ENCODE peak calls at places on chromosomes 13 and 19, in six cellular contexts. One of them, this sample, is unnamed.

GRCh38 chr19:58572026-58572817 is 913 bp downstream of the MZF1 start:
- DNase-seq in adrenal gland: peak; percentile 32
- DNase-seq in prostate gland: no peak
- DNase-seq in A549: no peak
- DNase-seq in tibial nerve: peak; percentile 20
- DNase-seq in heart left ventricle: no peak
- DNase-seq in this sample: no peak

GRCh38 chr19:31461814-31462539 is 112.7 kb upstream of the TSHZ3 start:
- DNase-seq in heart left ventricle: no peak
- DNase-seq in A549: no peak
- DNase-seq in prostate gland: no peak
- DNase-seq in adrenal gland: no peak
- DNase-seq in tibial nerve: no peak
- DNase-seq in this sample: no peak

GRCh38 chr13:109271061-109271460 is 515.3 kb downstream of the IRS2 start:
- DNase-seq in tibial nerve: no peak
- DNase-seq in A549: no peak
- DNase-seq in adrenal gland: no peak
- DNase-seq in heart left ventricle: no peak
- DNase-seq in prostate gland: no peak
- DNase-seq in this sample: no peak

GRCh38 chr13:35781044-35781443 is 304.6 kb upstream of the MAB21L1 start:
- DNase-seq in tibial nerve: no peak
- DNase-seq in prostate gland: no peak
- DNase-seq in heart left ventricle: no peak
- DNase-seq in A549: no peak
- DNase-seq in adrenal gland: no peak
- DNase-seq in this sample: no peak

GRCh38 chr13:48110930-48111721 is 16.2 kb upstream of the MED4 start:
- DNase-seq in prostate gland: no peak
- DNase-seq in adrenal gland: no peak
- DNase-seq in A549: no peak
- DNase-seq in tibial nerve: peak; percentile 42
- DNase-seq in heart left ventricle: peak; percentile 65
- DNase-seq in this sample: no peak

GRCh38 chr13:40974460-40975407 is 44.4 kb downstream of the ELF1 start:
- DNase-seq in tibial nerve: no peak
- DNase-seq in prostate gland: no peak
- DNase-seq in A549: peak; percentile 25
- DNase-seq in adrenal gland: peak; percentile 30
- DNase-seq in heart left ventricle: no peak
- DNase-seq in this sample: no peak

GRCh38 chr19:54209748-54210494 is 9.3 kb downstream of the RPS9 start:
- DNase-seq in tibial nerve: peak; percentile 84
- DNase-seq in prostate gland: peak; percentile 94
- DNase-seq in heart left ventricle: peak; percentile 91
- DNase-seq in adrenal gland: peak; percentile 97
- DNase-seq in A549: peak; percentile 90
- DNase-seq in this sample: no peak

GRCh38 chr19:40588110-40588854 is 11.6 kb downstream of the SHKBP1 start:
- DNase-seq in A549: no peak
- DNase-seq in prostate gland: no peak
- DNase-seq in heart left ventricle: no peak
- DNase-seq in adrenal gland: no peak
- DNase-seq in tibial nerve: no peak
- DNase-seq in this sample: no peak

GRCh38 chr13:108915634-108916497 is 286.5 kb downstream of the MYO16 start:
- DNase-seq in tibial nerve: peak; percentile 88
- DNase-seq in adrenal gland: peak; percentile 99
- DNase-seq in prostate gland: peak; percentile 49
- DNase-seq in heart left ventricle: peak; percentile 68
- DNase-seq in A549: peak; percentile 67
- DNase-seq in this sample: no peak

GRCh38 chr13:31174018-31174417 is 12.3 kb upstream of the HSPH1 start:
- DNase-seq in heart left ventricle: no peak
- DNase-seq in prostate gland: no peak
- DNase-seq in adrenal gland: no peak
- DNase-seq in tibial nerve: no peak
- DNase-seq in A549: no peak
- DNase-seq in this sample: no peak

GRCh38 chr19:35395762-35396199 is 24.9 kb downstream of the GPR42 start:
- DNase-seq in tibial nerve: no peak
- DNase-seq in adrenal gland: peak; percentile 90
- DNase-seq in heart left ventricle: peak; percentile 43
- DNase-seq in A549: no peak
- DNase-seq in prostate gland: peak; percentile 58
- DNase-seq in this sample: no peak

GRCh38 chr13:30039506-30039905 is 189.1 kb upstream of the UBL3 start:
- DNase-seq in heart left ventricle: no peak
- DNase-seq in A549: no peak
- DNase-seq in adrenal gland: no peak
- DNase-seq in tibial nerve: no peak
- DNase-seq in prostate gland: no peak
- DNase-seq in this sample: peak; percentile 61

GRCh38 chr13:42047561-42048322 is 706 bp upstream of the DGKH start:
- DNase-seq in adrenal gland: peak; percentile 53
- DNase-seq in A549: peak; percentile 40
- DNase-seq in tibial nerve: no peak
- DNase-seq in prostate gland: peak; percentile 40
- DNase-seq in heart left ventricle: peak; percentile 43
- DNase-seq in this sample: no peak

GRCh38 chr13:114025432-114026127 is 51.7 kb upstream of the C13orf46 start:
- DNase-seq in heart left ventricle: peak; percentile 26
- DNase-seq in A549: no peak
- DNase-seq in prostate gland: no peak
- DNase-seq in adrenal gland: no peak
- DNase-seq in tibial nerve: no peak
- DNase-seq in this sample: no peak

GRCh38 chr13:89061821-89062220 is 1390.7 kb downstream of the SLITRK5 start:
- DNase-seq in heart left ventricle: no peak
- DNase-seq in prostate gland: no peak
- DNase-seq in A549: no peak
- DNase-seq in tibial nerve: no peak
- DNase-seq in adrenal gland: no peak
- DNase-seq in this sample: no peak

GRCh38 chr19:13058951-13059660 is 43.6 kb downstream of the LYL1 start:
- DNase-seq in prostate gland: no peak
- DNase-seq in A549: no peak
- DNase-seq in heart left ventricle: no peak
- DNase-seq in tibial nerve: no peak
- DNase-seq in adrenal gland: no peak
- DNase-seq in this sample: no peak

GRCh38 chr19:13062317-13062716 is 40.3 kb downstream of the LYL1 start:
- DNase-seq in tibial nerve: no peak
- DNase-seq in heart left ventricle: no peak
- DNase-seq in adrenal gland: no peak
- DNase-seq in prostate gland: no peak
- DNase-seq in A549: no peak
- DNase-seq in this sample: no peak

GRCh38 chr19:13060233-13060963 is 42.3 kb downstream of the LYL1 start:
- DNase-seq in prostate gland: no peak
- DNase-seq in tibial nerve: no peak
- DNase-seq in heart left ventricle: peak; percentile 83
- DNase-seq in adrenal gland: peak; percentile 50
- DNase-seq in A549: no peak
- DNase-seq in this sample: no peak

GRCh38 chr19:13063461-13064091 is 39.1 kb downstream of the LYL1 start:
- DNase-seq in tibial nerve: no peak
- DNase-seq in adrenal gland: no peak
- DNase-seq in A549: no peak
- DNase-seq in prostate gland: no peak
- DNase-seq in heart left ventricle: peak; percentile 84
- DNase-seq in this sample: no peak

DNA sequence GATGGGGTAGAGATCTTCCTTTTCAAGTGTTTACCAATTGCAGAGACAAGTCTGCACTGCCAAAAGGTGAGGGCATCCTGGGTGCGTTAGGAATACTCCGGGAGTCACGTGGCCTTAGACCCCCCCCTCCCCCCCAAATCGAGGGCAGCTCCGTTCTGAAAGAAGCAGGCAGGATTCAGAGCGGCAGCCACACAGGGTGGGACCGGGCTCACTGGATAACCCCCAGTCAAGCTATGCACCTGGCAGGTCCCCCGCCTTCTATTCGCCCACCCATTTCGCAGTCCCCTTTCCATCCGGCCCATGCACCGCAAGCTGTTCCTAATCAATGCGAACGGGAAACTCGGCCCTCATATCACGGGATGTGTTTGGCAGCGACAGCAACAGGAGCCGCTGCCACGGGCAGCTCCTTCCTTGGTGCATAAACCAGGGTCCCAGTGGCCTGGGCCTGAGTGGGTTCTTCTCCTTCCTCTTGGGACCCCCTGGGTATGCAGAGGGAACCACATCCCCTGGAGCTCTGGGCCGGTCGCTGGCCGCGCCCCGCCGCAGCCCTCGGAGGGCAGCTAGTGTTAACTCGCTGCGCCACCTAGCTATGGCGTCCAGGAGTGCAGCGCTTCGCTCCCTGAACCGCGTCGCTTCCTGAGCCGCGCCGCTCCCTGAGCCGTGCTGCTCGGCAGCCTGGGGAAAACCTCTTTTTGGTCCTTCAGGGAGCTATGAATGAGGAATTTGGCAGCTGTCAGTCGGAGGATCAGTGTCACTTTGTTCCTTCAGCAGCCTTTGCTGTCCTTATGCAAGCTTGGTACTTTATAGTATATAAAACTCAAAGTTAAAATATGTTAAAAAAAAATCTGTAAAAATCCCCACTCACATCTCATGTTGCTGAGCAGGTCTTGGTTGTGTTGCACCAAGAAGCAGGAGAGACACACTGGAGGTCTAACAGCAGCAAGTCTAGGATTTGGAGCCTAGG is 41.4 kb downstream of the LYL1 start:
- DNase-seq in heart left ventricle: peak; percentile 91
- DNase-seq in adrenal gland: peak; percentile 83
- DNase-seq in prostate gland: peak; percentile 81
- DNase-seq in tibial nerve: peak; percentile 85
- DNase-seq in A549: peak; percentile 73
- DNase-seq in this sample: no peak
- H3K4me1 ChIP-seq in heart left ventricle: peaks cover 84% of the 10 kb centered on the region
- H3K4me1 ChIP-seq in adrenal gland: peaks cover 29% of the 10 kb centered on the region
- H3K4me1 ChIP-seq in prostate gland: peaks cover 66% of the 10 kb centered on the region
- H3K4me1 ChIP-seq in tibial nerve: peaks cover 82% of the 10 kb centered on the region
- H3K4me1 ChIP-seq in A549: peaks cover 11% of the 10 kb centered on the region
- H3K4me1 ChIP-seq in this sample: peaks cover 99% of the 10 kb centered on the region

DNA sequence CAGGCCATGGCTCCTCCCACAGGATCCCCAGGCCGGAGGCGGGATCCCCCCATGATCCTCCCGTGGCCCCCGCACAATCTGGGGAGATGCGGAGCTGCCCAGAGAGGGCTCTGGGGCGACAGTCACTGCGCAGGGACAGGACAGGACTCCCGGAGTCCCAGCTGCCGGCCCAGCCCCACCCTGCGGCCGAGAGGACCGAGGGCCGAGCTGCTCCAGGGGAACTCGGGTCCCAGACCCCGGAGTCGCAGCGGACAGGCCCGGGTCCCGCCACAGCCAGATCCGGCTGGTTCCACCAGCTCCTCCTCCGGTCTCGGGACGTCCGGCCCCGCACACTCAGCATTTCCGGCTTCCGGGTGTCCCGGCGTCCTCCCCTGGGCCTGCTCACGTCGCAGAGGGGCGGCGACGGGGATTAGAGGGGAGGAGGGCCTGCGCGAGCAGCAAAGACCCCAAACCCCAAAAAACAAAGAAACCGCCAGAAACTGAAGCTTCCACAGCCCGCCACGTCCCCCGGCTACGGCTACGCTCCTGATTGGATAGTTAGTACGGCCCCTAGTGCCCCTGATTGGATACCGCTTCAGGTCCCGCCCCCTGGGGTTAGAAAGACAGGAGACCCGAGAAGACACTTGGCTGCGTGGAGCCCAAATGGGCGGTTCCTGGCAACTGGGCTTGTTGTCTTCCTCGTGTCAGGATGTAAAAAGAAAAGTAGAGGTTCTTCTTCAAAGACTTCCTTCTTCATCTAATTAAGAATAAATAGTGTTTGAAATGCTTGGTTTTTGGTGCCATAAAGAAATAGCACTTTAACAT is 21.3 kb upstream of the OR10H1 start:
- DNase-seq in A549: peak; percentile 91
- DNase-seq in adrenal gland: peak; percentile 96
- DNase-seq in tibial nerve: peak; percentile 96
- DNase-seq in prostate gland: peak; percentile 98
- DNase-seq in heart left ventricle: peak; percentile 99
- DNase-seq in this sample: no peak
- TF ChIP-seq POLR2A in A549: peak; percentile 73
- TF ChIP-seq POLR2A in adrenal gland: peak; percentile 75
- TF ChIP-seq POLR2A in tibial nerve: peak; percentile 91
- TF ChIP-seq POLR2A in prostate gland: peak; percentile 85
- TF ChIP-seq POLR2A in heart left ventricle: no peak
- TF ChIP-seq POLR2A in this sample: no peak

GRCh38 chr19:4059931-4060620 is 6.6 kb downstream of the ZBTB7A start:
- DNase-seq in prostate gland: no peak
- DNase-seq in tibial nerve: peak; percentile 58
- DNase-seq in adrenal gland: peak; percentile 62
- DNase-seq in heart left ventricle: peak; percentile 85
- DNase-seq in A549: no peak
- DNase-seq in this sample: peak; percentile 87

GRCh38 chr19:4059493-4059880 is 7.2 kb downstream of the ZBTB7A start:
- DNase-seq in prostate gland: no peak
- DNase-seq in adrenal gland: no peak
- DNase-seq in A549: no peak
- DNase-seq in heart left ventricle: peak; percentile 38
- DNase-seq in tibial nerve: no peak
- DNase-seq in this sample: peak; percentile 85

GRCh38 chr19:4061683-4062575 is 4.8 kb downstream of the ZBTB7A start:
- DNase-seq in adrenal gland: no peak
- DNase-seq in A549: no peak
- DNase-seq in heart left ventricle: no peak
- DNase-seq in tibial nerve: no peak
- DNase-seq in prostate gland: peak; percentile 57
- DNase-seq in this sample: peak; percentile 91

GRCh38 chr19:4061178-4061682 is 5.5 kb downstream of the ZBTB7A start:
- DNase-seq in tibial nerve: peak; percentile 83
- DNase-seq in prostate gland: peak; percentile 75
- DNase-seq in heart left ventricle: peak; percentile 86
- DNase-seq in A549: no peak
- DNase-seq in adrenal gland: peak; percentile 89
- DNase-seq in this sample: peak; percentile 90

GRCh38 chr19:4060621-4061177 is 6.0 kb downstream of the ZBTB7A start:
- DNase-seq in adrenal gland: no peak
- DNase-seq in tibial nerve: no peak
- DNase-seq in prostate gland: no peak
- DNase-seq in A549: no peak
- DNase-seq in heart left ventricle: peak; percentile 30
- DNase-seq in this sample: no peak
- H3K4me1 ChIP-seq in adrenal gland: peaks cover 70% of the 10 kb centered on the region
- H3K4me1 ChIP-seq in tibial nerve: peaks cover 60% of the 10 kb centered on the region
- H3K4me1 ChIP-seq in prostate gland: peaks cover 54% of the 10 kb centered on the region
- H3K4me1 ChIP-seq in A549: peaks cover 62% of the 10 kb centered on the region
- H3K4me1 ChIP-seq in heart left ventricle: peaks cover 60% of the 10 kb centered on the region
- H3K4me1 ChIP-seq in this sample: peaks cover 69% of the 10 kb centered on the region

DNA sequence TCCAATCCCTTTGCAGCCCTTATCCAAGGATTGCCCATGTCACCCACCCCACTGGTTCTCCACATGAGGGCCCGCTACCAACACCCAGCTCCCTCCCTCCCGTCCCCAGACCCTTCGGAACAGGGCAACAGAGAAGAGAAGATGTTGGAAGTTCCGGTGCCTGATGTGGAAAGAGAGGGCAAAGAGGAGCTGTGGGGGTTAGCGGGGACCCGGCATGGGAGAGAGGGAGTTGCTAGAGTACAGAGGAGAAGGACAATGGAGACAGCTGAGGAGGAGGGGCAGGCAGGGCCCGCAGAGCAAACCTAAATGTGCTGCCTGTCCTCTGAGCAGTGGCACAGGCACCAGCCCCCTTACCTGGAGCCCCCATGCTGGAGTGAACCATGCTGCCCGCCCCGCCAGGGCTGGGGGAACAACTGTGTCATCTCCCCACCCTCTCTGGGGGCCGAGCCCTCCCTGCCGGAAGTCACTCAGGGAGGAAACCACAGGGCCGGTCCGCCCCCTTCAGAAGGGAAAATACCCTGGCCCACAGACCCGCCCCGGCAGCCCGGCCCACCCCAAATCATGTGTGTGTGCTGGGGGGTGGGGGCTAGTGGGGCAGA is at the start of gene POU2F2:
- DNase-seq in prostate gland: no peak
- DNase-seq in heart left ventricle: peak; percentile 66
- DNase-seq in tibial nerve: no peak
- DNase-seq in A549: no peak
- DNase-seq in adrenal gland: no peak
- DNase-seq in this sample: no peak
- TF ChIP-seq POLR2A in prostate gland: no peak
- TF ChIP-seq POLR2A in heart left ventricle: no peak
- TF ChIP-seq POLR2A in tibial nerve: no peak
- TF ChIP-seq POLR2A in A549: no peak
- TF ChIP-seq POLR2A in adrenal gland: no peak
- TF ChIP-seq POLR2A in this sample: no peak